ENCODE peak calls at places on chromosomes 5 and 9, in six cellular contexts. U is HepG2, Q is GM12878, N is H1, Y is K562, W is NT2/D1. T is an unnamed sample.
A peak's percentile ranks its signal among the peaks of the same experiment; 100 is the strongest.

GRCh38 chr5:75387806-75388205 is 50.8 kb downstream of the HMGCR start:
- DNase-seq in U (no peak), Q (no peak), N (no peak), Y (no peak), W (no peak), T (no peak)

GRCh38 chr5:142540774-142541466 is 145.0 kb downstream of the FGF1 start:
- DNase-seq in U (no peak), Q (no peak), N (no peak), Y (no peak), W (no peak), T (no peak)

GRCh38 chr5:78496373-78496772 is 136.0 kb downstream of the SCAMP1 start:
- DNase-seq in U (peak; percentile 15), Q (no peak), N (no peak), Y (no peak), W (no peak), T (no peak)

GRCh38 chr9:135649508-135649907 is 10.2 kb upstream of the GLT6D1 start:
- DNase-seq in U (no peak), Q (no peak), N (no peak), Y (no peak), W (peak; percentile 20), T (no peak)

GRCh38 chr5:146753618-146754123 is 124.9 kb downstream of the PPP2R2B start:
- DNase-seq in U (no peak), Q (no peak), N (no peak), Y (no peak), W (no peak), T (no peak)

GRCh38 chr5:14035859-14036440 is 91.5 kb upstream of the DNAH5 start:
- DNase-seq in U (peak; percentile 73), Q (no peak), N (peak; percentile 74), Y (no peak), W (peak; percentile 74), T (peak; percentile 92)

GRCh38 chr5:108661590-108662219 is 86.0 kb upstream of the FER start:
- DNase-seq in U (peak; percentile 33), Q (no peak), N (no peak), Y (no peak), W (no peak), T (no peak)

GRCh38 chr5:140966293-140967225 is at the start of gene PCDHAC2:
- DNase-seq in U (no peak), Q (no peak), N (no peak), Y (no peak), W (peak; percentile 57), T (peak; percentile 48)

GRCh38 chr9:8408575-8409190 is 609.1 kb upstream of the DMAC1 start:
- DNase-seq in U (no peak), Q (no peak), N (no peak), Y (no peak), W (peak; percentile 50), T (no peak)

GRCh38 chr9:136619742-136620440 is 42.8 kb upstream of the EGFL7 start:
- DNase-seq in U (peak; percentile 65), Q (no peak), N (no peak), Y (no peak), W (no peak), T (no peak)

GRCh38 chr9:122572456-122572855 is 10.7 kb downstream of the OR1L8 start:
- DNase-seq in U (no peak), Q (no peak), N (no peak), Y (no peak), W (no peak), T (no peak)

GRCh38 chr5:28557114-28557513 is 1518.7 kb upstream of the CDH9 start:
- DNase-seq in U (no peak), Q (no peak), N (no peak), Y (no peak), W (no peak), T (no peak)

GRCh38 chr5:75672616-75673015 is 44.6 kb downstream of the POC5 start:
- DNase-seq in U (no peak), Q (no peak), N (no peak), Y (no peak), W (no peak), T (no peak)

GRCh38 chr5:64637144-64637543 is 53.2 kb upstream of the SHISAL2B start:
- DNase-seq in U (no peak), Q (no peak), N (no peak), Y (no peak), W (no peak), T (no peak)

GRCh38 chr9:116355153-116355827 is 201.7 kb downstream of the PAPPA start:
- DNase-seq in U (peak; percentile 46), Q (no peak), N (no peak), Y (no peak), W (no peak), T (no peak)

GRCh38 chr9:69898714-69899209 is 78.1 kb downstream of the CFAP95 start:
- DNase-seq in U (peak; percentile 64), Q (no peak), N (no peak), Y (no peak), W (no peak), T (peak; percentile 85)

DNA sequence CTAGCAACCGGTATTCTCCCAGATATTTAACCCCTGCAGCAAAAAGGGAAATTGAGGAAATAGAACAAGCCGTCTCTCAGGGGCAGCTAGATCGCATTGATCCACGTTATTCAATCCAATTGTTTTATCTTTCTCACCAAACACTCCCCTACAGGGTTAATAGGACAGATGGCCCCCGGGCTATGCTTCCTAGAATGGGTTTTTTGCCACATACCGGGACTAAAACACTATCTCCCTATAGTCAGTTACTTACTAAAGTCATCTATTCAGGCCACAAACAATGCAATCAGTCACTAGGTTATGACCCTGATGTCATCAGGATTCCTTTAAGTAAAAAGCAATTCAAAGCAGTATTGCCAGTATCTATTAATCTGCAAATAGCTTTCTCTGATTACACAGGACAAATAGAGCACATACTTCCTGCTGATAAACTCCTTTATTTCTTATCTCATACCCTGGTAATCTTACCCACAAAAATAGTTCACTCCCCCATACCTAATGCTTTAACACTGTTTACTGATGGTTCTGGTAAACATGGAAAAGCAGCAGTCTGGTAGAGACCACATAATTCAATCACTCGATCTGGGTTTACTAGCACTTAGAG is 159.0 kb downstream of the CPLANE1 start:
- DNase-seq in U (peak; percentile 84), Q (no peak), N (no peak), Y (no peak), W (no peak), T (no peak)
- TF ChIP-seq ZNF274 in U (no peak), Q (no peak), N (no peak), Y (no peak), W (no peak), T (no peak)

GRCh38 chr5:17723876-17724275 is 89.6 kb downstream of the TAF11L14 start:
- DNase-seq in U (no peak), Q (no peak), N (no peak), Y (no peak), W (no peak), T (no peak)
- TF ChIP-seq ZNF274 in U (no peak), Q (no peak), N (no peak), Y (no peak), W (no peak), T (no peak)

DNA sequence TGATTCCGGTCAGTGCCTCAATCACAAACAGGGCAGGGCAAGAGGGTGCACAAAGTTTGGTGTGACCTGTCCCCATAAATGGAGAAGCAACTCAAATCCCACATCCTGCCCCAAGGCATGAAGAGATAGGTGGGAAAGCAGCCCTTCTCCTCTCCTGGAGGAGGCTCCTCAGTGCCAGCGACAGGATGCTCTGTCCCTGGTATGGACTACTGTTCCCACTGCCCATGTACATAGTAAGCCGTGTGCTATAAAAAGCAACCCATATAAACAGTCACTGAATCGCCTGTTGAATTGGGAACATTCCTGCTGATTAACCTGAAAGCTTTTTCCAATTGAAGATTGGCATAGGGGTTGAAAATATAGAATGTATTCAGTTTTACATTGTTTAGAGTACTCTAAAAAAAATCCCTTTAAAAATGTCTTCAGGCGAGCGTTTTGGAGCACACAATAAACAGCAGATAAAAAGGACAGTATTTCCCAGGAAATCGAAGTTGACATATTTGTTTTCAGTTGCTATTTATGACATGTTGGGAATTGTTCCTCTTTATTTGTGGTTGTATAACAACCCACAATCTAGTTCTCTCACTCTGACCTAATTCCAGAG is 513.9 kb downstream of the DIRAS2 start:
- DNase-seq in U (no peak), Q (no peak), N (no peak), Y (no peak), W (no peak), T (no peak)
- TF ChIP-seq ZNF274 in U (no peak), Q (no peak), N (no peak), Y (no peak), W (no peak), T (no peak)

GRCh38 chr5:153969563-153969895 is 69.2 kb downstream of the FAM114A2 start:
- DNase-seq in U (no peak), Q (no peak), N (no peak), Y (no peak), W (no peak), T (no peak)
- TF ChIP-seq ZNF274 in U (no peak), Q (no peak), N (no peak), Y (no peak), W (no peak), T (no peak)

GRCh38 chr9:137784046-137784445 is 93.5 kb upstream of the CACNA1B start:
- DNase-seq in U (no peak), Q (no peak), N (no peak), Y (peak; percentile 64), W (no peak), T (no peak)

GRCh38 chr9:137778914-137779313 is 98.7 kb upstream of the CACNA1B start:
- DNase-seq in U (no peak), Q (no peak), N (no peak), Y (no peak), W (no peak), T (no peak)

GRCh38 chr9:137783521-137783920 is 94.1 kb upstream of the CACNA1B start:
- DNase-seq in U (no peak), Q (no peak), N (no peak), Y (no peak), W (no peak), T (no peak)

GRCh38 chr9:137784641-137785513 is 92.7 kb upstream of the CACNA1B start:
- DNase-seq in U (no peak), Q (no peak), N (no peak), Y (no peak), W (no peak), T (no peak)

GRCh38 chr9:137781906-137782585 is 95.5 kb upstream of the CACNA1B start:
- DNase-seq in U (no peak), Q (no peak), N (no peak), Y (no peak), W (no peak), T (no peak)
- TF ChIP-seq ZNF274 in U (no peak), Q (no peak), N (no peak), Y (no peak), W (no peak), T (no peak)